ENCODE peak calls at places on chromosomes 6 and 20, in seven cellular contexts. Q is Calu3, X is stromal cell of bone marrow, T is RWPE1, D is T follicular helper cell, N is GM10248, H is foreskin keratinocyte. B is an unnamed sample.
A peak's percentile ranks its signal among the peaks of the same experiment; 100 is the strongest.

GRCh38 chr6:149166324-149166723 is 151.2 kb upstream of the TAB2 start:
- DNase-seq in Q (no peak), X (no peak), T (no peak), D (no peak), N (no peak), H (no peak), B (no peak)

GRCh38 chr20:347640-348484 is 951 bp downstream of the NRSN2 start:
- DNase-seq in Q (peak; percentile 60), X (peak; percentile 87), T (peak; percentile 99), D (peak; percentile 37), N (peak; percentile 96), H (no peak), B (peak; percentile 99)

GRCh38 chr6:105294129-105294528 is 108.8 kb downstream of the PREP start:
- DNase-seq in Q (no peak), X (no peak), T (no peak), D (no peak), N (no peak), H (no peak), B (no peak)

GRCh38 chr6:168874637-168875036 is 379.0 kb downstream of the THBS2 start:
- DNase-seq in Q (no peak), X (no peak), T (no peak), D (no peak), N (no peak), H (no peak), B (no peak)

GRCh38 chr6:15398657-15399287 is 152.9 kb downstream of the JARID2 start:
- DNase-seq in Q (no peak), X (no peak), T (no peak), D (no peak), N (peak; percentile 68), H (no peak), B (peak; percentile 27)

GRCh38 chr6:28369463-28369862 is 19.7 kb downstream of the ZKSCAN3 start:
- DNase-seq in Q (no peak), X (no peak), T (no peak), D (no peak), N (no peak), H (no peak), B (no peak)

GRCh38 chr6:147126618-147127022 is 77.6 kb upstream of the STXBP5 start:
- DNase-seq in Q (no peak), X (no peak), T (no peak), D (no peak), N (no peak), H (no peak), B (no peak)

GRCh38 chr6:85450578-85450884 is 648 bp downstream of the NT5E start:
- DNase-seq in Q (no peak), X (no peak), T (no peak), D (no peak), N (peak; percentile 30), H (no peak), B (no peak)